ENCODE peak calls at places on chromosomes 6 and 20, in ten cellular contexts. H is K562, N is transverse colon, G is A549, J is upper lobe of left lung, W is tibial nerve, L is stomach, D is suprapubic skin, Q is H1, A is esophagus muscularis mucosa. T is an unnamed sample.

GRCh38 chr20:37357481-37358365 is 11.8 kb downstream of the SRC start:
- DNase-seq in Q (no peak), G (no peak), W (no peak), D (no peak), L (no peak), J (peak; percentile 33), H (no peak), N (no peak), A (no peak), T (peak; percentile 62)

GRCh38 chr6:138287144-138287955 is 69.1 kb upstream of the PBOV1 start:
- DNase-seq in A (no peak), N (peak; percentile 67), W (no peak), D (no peak), J (no peak), L (peak; percentile 84), Q (peak; percentile 81), H (peak; percentile 49), G (peak; percentile 31), T (no peak)

GRCh38 chr6:150720774-150721233 is 121.1 kb downstream of the PLEKHG1 start:
- DNase-seq in L (no peak), G (no peak), D (no peak), H (no peak), N (no peak), Q (no peak), A (no peak), J (no peak), W (no peak), T (no peak)

GRCh38 chr6:152046118-152046517 is 238.6 kb downstream of the ESR1 start:
- DNase-seq in D (no peak), W (no peak), Q (no peak), J (no peak), A (no peak), L (no peak), N (no peak), G (no peak), H (no peak), T (no peak)

GRCh38 chr6:22838346-22838745 is 269.0 kb downstream of the HDGFL1 start:
- DNase-seq in A (no peak), G (peak; percentile 15), H (no peak), L (no peak), D (no peak), J (no peak), Q (no peak), N (no peak), W (no peak), T (no peak)

GRCh38 chr6:30681696-30682180 is 4.7 kb downstream of the PPP1R18 start:
- DNase-seq in A (no peak), N (no peak), W (no peak), L (no peak), H (no peak), Q (no peak), G (no peak), D (no peak), J (no peak), T (no peak)

GRCh38 chr6:69820438-69820837 is 23.6 kb upstream of the LMBRD1 start:
- DNase-seq in A (no peak), N (no peak), G (no peak), Q (no peak), H (no peak), L (no peak), D (no peak), W (no peak), J (no peak), T (no peak)

GRCh38 chr6:11586574-11586973 is 49.0 kb downstream of the TMEM170B start:
- DNase-seq in A (no peak), G (peak; percentile 19), Q (no peak), L (no peak), N (no peak), D (no peak), H (no peak), J (no peak), W (no peak), T (no peak)

GRCh38 chr6:43728586-43728985 is 41.0 kb upstream of the MRPS18A start:
- DNase-seq in A (no peak), H (no peak), J (no peak), Q (no peak), N (no peak), D (peak; percentile 34), G (no peak), L (no peak), W (no peak), T (peak; percentile 21)

GRCh38 chr6:125509477-125509876 is 207.7 kb upstream of the HDDC2 start:
- DNase-seq in Q (no peak), G (no peak), H (no peak), D (no peak), W (no peak), N (no peak), A (no peak), L (no peak), J (no peak), T (no peak)

GRCh38 chr6:14550410-14550809 is 432.8 kb downstream of the CD83 start:
- DNase-seq in H (no peak), G (no peak), A (no peak), Q (no peak), W (no peak), D (no peak), L (no peak), J (no peak), N (peak; percentile 27), T (no peak)

GRCh38 chr20:37502654-37503053 is 18.4 kb upstream of the NNAT start:
- DNase-seq in H (no peak), G (no peak), W (no peak), N (no peak), A (no peak), D (no peak), L (no peak), Q (no peak), J (no peak), T (peak; percentile 27)

GRCh38 chr6:106973018-106973840 is 1.3 kb downstream of the CD24 start:
- DNase-seq in L (peak; percentile 52), A (no peak), Q (no peak), J (peak; percentile 82), N (peak; percentile 46), G (no peak), W (no peak), H (no peak), D (no peak), T (no peak)

GRCh38 chr6:106975699-106976032 is 1.1 kb upstream of the CD24 start:
- DNase-seq in Q (no peak), J (no peak), D (no peak), G (no peak), W (no peak), H (no peak), N (no peak), A (no peak), L (no peak), T (no peak)

GRCh38 chr6:106973841-106974336 is 640 bp downstream of the CD24 start:
- DNase-seq in A (no peak), N (no peak), L (peak; percentile 36), D (no peak), G (no peak), W (no peak), J (no peak), H (no peak), Q (no peak), T (no peak)

GRCh38 chr6:106974999-106975698 is 620 bp upstream of the CD24 start:
- DNase-seq in D (no peak), H (peak; percentile 49), G (peak; percentile 53), W (no peak), J (peak; percentile 93), Q (peak; percentile 82), N (peak; percentile 71), L (peak; percentile 75), A (no peak), T (no peak)

GRCh38 chr6:106974337-106974998 is at the start of gene CD24:
- DNase-seq in D (peak; percentile 79), Q (peak; percentile 91), L (peak; percentile 86), A (no peak), N (peak; percentile 83), G (peak; percentile 57), H (no peak), J (peak; percentile 92), W (no peak), T (no peak)
- TF ChIP-seq POLR2A in D (no peak), Q (peak; percentile 93), L (no peak), A (no peak), N (peak; percentile 83), G (peak; percentile 85), H (no peak), J (no peak), W (no peak), T (no peak)

GRCh38 chr20:38751360-38751976 is 3.2 kb downstream of the ACTR5 start:
- DNase-seq in D (no peak), Q (no peak), N (no peak), A (no peak), G (peak; percentile 52), L (no peak), W (no peak), H (peak; percentile 43), J (no peak), T (no peak)
- TF ChIP-seq EP300 in D (no peak), Q (no peak), N (no peak), A (no peak), G (no peak), L (no peak), W (no peak), H (no peak), J (no peak), T (no peak)

DNA sequence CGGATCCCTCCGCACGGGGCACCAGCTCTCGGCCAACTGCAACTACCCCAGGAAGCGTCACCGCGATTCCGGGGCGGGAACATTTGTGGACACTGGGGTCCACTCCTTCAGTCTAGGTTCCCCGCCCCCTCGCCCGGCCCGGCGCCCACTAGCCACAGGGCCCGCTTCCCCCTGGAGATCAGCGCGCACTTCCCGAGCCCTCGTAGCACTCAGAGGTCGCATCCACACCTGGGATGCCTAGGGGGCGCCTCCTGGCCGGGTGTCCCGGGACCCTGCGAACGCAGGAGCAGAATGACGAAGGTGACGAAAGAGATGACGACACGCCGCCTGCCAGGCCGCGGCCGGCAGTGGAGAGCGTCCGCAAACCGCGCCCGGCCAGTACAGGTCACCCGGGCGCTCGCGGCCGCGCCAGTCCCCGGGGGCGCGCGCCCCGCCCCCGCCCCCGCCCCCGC is 309 bp upstream of the AIG1 start:
- DNase-seq in A (peak; percentile 95), J (peak; percentile 96), D (peak; percentile 94), G (peak; percentile 87), N (peak; percentile 89), Q (peak; percentile 87), L (peak; percentile 80), H (peak; percentile 84), W (peak; percentile 60), T (peak; percentile 91)
- TF ChIP-seq CTCF in A (no peak), J (no peak), D (no peak), G (peak; percentile 13), N (no peak), Q (peak; percentile 20), L (no peak), H (peak; percentile 16), W (no peak), T (no peak)

DNA sequence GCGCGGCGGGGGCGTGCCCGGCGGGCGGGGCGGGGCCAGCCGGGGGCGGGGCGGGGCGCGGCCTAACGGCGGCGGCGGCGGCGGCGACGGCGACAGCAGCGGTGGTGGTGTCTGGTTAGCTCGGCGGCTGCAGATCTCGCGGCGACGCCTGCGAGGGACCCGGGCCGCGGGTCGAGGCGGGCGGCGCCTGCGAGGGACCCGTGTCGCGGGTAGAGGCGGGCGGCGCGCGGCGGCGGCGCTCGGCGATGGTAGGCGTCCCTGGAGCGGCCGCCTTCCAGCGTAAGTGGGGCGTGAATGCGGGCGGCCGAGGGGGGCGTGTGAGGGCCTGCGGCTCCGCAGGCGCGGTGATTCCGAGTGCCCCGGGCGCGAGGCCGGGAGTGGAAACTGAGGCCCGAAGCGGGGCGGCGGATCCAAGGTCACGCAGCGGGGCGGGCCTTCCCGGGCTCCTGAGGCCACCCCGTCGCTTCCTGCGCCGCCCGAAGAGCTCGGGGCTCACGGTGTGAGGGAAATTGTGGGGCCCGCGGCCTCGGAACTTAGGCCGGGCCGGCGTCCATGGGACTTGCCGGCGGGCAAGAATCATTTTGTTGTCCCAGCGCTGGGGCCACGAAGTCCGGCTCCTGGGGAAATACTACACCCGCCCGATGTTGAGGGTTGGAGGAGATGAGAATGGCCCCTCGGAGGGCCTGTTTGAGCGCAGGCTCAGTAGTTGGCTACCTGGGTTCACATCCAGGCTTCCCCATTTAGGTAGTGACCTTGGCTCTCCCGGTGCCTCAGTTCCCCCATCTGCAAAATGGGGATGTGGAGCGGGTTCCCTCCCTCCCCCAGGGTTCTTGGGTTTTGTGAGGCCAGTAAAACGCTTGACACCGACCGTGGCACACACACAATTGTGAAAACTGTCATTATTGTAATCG is at the start of gene CBFA2T2:
- DNase-seq in G (peak; percentile 66), Q (peak; percentile 76), J (no peak), D (peak; percentile 87), N (peak; percentile 65), A (no peak), W (peak; percentile 33), H (no peak), L (no peak), T (peak; percentile 84)
- TF ChIP-seq POLR2A in G (no peak), Q (no peak), J (no peak), D (no peak), N (no peak), A (no peak), W (no peak), H (no peak), L (no peak), T (no peak)